ENCODE peak calls at places on chromosomes 2 and 18, in nine cellular contexts. D is WTC11, V is GM10248, Q is HFFc6, Z is astrocyte of the spinal cord, M is stomach, G is cardiac fibroblast, K is IMR-90, B is PC-9. E is an unnamed sample.

GRCh38 chr18:69400976-69401474 is 337 bp downstream of the DOK6 start:
- DNase-seq in Z (peak; percentile 18), M (no peak), K (peak; percentile 16), G (peak; percentile 33), D (peak; percentile 36), B (no peak), Q (no peak), V (peak; percentile 17), E (no peak)

GRCh38 chr2:3267549-3267867 is 110.1 kb downstream of the EIPR1 start:
- DNase-seq in D (no peak), G (no peak), Q (no peak), Z (no peak), B (no peak), M (no peak), V (no peak), K (no peak), E (no peak)

GRCh38 chr2:96344011-96344410 is 8.4 kb downstream of the NCAPH start:
- DNase-seq in Q (no peak), K (peak; percentile 73), V (peak; percentile 67), D (no peak), B (no peak), M (no peak), Z (peak; percentile 43), G (peak; percentile 53), E (no peak)

GRCh38 chr18:58998421-58999203 is 133.9 kb downstream of the ZNF532 start:
- DNase-seq in Z (peak; percentile 83), D (no peak), G (peak; percentile 91), B (no peak), M (no peak), K (peak; percentile 70), Q (peak; percentile 78), V (no peak), E (no peak)

GRCh38 chr18:3758531-3758930 is 308.6 kb downstream of the TGIF1 start:
- DNase-seq in G (peak; percentile 94), B (peak; percentile 56), Q (peak; percentile 66), K (peak; percentile 77), V (no peak), D (no peak), Z (peak; percentile 65), M (no peak), E (peak; percentile 28)

GRCh38 chr2:24613154-24613814 is 122.2 kb downstream of the NCOA1 start:
- DNase-seq in B (peak; percentile 42), D (peak; percentile 46), K (peak; percentile 76), Z (peak; percentile 46), Q (peak; percentile 75), V (peak; percentile 54), M (no peak), G (peak; percentile 86), E (peak; percentile 30)

GRCh38 chr18:36264283-36264682 is 33.2 kb upstream of the FHOD3 start:
- DNase-seq in Q (no peak), M (no peak), B (no peak), D (no peak), Z (no peak), G (no peak), K (no peak), V (no peak), E (no peak)

GRCh38 chr2:105403785-105404698 is 5.2 kb upstream of the FHL2 start:
- DNase-seq in V (no peak), Z (peak; percentile 94), D (peak; percentile 38), B (peak; percentile 98), G (peak; percentile 92), K (peak; percentile 94), Q (peak; percentile 95), M (no peak), E (peak; percentile 66)

GRCh38 chr2:69017876-69018275 is 4.9 kb downstream of the ANTXR1 start:
- DNase-seq in Z (no peak), V (no peak), M (no peak), D (no peak), Q (no peak), K (peak; percentile 49), B (no peak), G (no peak), E (no peak)

GRCh38 chr2:136860443-136860958 is 95.2 kb downstream of the THSD7B start:
- DNase-seq in G (no peak), B (no peak), K (no peak), V (no peak), Q (no peak), M (no peak), D (no peak), Z (no peak), E (no peak)

GRCh38 chr2:141331127-141331526 is 799.7 kb downstream of the LRP1B start:
- DNase-seq in D (no peak), G (peak; percentile 73), V (no peak), K (peak; percentile 86), M (no peak), Z (peak; percentile 80), B (no peak), Q (peak; percentile 54), E (no peak)

GRCh38 chr18:9852266-9853081 is 33.3 kb upstream of the TXNDC2 start:
- DNase-seq in Q (no peak), B (peak; percentile 20), Z (no peak), G (no peak), V (no peak), D (no peak), M (no peak), K (no peak), E (no peak)

GRCh38 chr18:59005266-59005665 is 134.4 kb upstream of the SEC11C start:
- DNase-seq in V (no peak), G (peak; percentile 82), Z (peak; percentile 45), B (peak; percentile 69), K (peak; percentile 42), D (no peak), M (no peak), Q (peak; percentile 77), E (peak; percentile 36)

GRCh38 chr2:137056704-137057103 is 291.4 kb downstream of the THSD7B start:
- DNase-seq in V (no peak), Q (no peak), M (no peak), G (no peak), D (no peak), Z (no peak), B (no peak), K (no peak), E (no peak)

GRCh38 chr18:10035306-10035991 is 121.6 kb downstream of the VAPA start:
- DNase-seq in D (no peak), B (peak; percentile 93), G (peak; percentile 22), Z (no peak), M (peak; percentile 37), Q (peak; percentile 27), V (no peak), K (no peak), E (peak; percentile 64)

GRCh38 chr2:240462704-240463273 is 27.3 kb downstream of the GPC1 start:
- DNase-seq in M (no peak), K (no peak), B (no peak), Q (no peak), D (peak; percentile 6), G (no peak), V (no peak), Z (no peak), E (peak; percentile 0)

GRCh38 chr2:127365211-127365643 is 22.5 kb downstream of the MAP3K2 start:
- DNase-seq in B (peak; percentile 52), D (no peak), M (no peak), G (no peak), K (peak; percentile 8), Z (no peak), Q (no peak), V (no peak), E (no peak)

GRCh38 chr2:169743549-169743948 is 9.9 kb downstream of the KLHL23 start:
- DNase-seq in D (no peak), Q (no peak), Z (no peak), K (no peak), B (no peak), M (no peak), V (no peak), G (no peak), E (no peak)

GRCh38 chr18:63182861-63183260 is 136.7 kb downstream of the BCL2 start:
- DNase-seq in Q (no peak), M (no peak), K (no peak), D (no peak), Z (no peak), G (no peak), B (no peak), V (no peak), E (no peak)

DNA sequence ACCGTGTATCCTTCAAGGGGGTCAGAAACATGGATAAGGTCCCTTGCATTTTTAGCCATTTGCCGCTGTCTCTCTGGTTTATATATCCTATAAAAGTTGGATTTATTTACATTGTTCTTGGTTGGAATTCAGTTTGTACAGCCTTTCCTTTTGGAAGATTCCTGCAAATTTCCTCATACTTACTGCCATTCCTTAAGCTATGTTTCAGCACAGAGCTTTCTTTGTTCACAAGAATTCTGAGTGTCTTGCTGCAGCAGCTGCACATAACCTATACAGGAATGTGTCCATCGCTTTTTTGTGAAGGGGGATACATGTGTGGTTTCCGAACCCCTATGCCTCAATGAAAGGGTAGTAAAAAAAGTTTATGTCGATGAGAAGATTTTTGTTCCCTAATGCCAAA is 48.3 kb upstream of the CCDC68 start:
- DNase-seq in Z (no peak), Q (no peak), D (no peak), G (no peak), K (peak; percentile 13), M (no peak), V (no peak), B (no peak), E (no peak)
- TF ChIP-seq CTCF in Z (no peak), Q (no peak), D (no peak), G (no peak), K (no peak), M (no peak), V (no peak), B (no peak), E (no peak)

DNA sequence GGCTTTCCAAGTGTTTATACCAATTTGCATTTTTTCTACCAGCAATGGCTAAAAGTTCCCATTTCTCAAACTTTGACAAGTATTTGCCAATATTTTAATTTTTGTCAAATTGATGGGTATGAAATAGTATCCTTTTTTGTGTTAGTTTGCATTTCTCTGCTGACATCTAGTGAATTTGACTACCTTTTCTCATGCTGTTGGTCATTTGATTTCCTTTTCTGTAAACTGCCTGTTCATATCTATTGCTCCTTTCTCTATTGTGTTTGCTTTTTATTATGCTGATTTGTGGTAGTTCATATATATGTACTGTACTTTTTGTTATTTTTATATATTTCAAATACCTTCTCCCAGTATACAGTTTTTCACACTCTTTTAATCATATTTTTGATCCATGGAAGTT is 149.4 kb downstream of the PMAIP1 start:
- DNase-seq in Z (no peak), G (no peak), Q (no peak), M (no peak), D (no peak), K (no peak), V (no peak), B (no peak), E (no peak)
- TF ChIP-seq CTCF in Z (no peak), G (no peak), Q (no peak), M (no peak), D (no peak), K (no peak), V (no peak), B (no peak), E (no peak)

DNA sequence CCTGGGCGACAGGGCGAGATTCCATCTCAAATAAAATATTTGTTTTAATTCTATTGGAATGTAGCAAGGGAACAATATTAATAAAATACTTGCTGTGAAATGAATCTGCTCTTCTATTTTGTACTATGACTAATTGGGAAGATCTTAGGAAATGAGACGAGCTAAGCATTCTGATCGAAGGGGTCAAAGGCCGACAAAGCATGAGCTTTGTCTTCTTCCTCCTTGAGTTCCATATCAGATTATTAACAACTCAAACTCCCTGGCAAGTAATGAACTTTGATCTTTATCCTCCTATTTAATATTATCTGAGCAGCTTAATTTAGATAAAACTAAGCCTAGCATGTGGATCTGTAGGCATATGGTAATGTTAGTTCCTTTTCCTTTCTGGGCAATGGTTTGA is 15.5 kb downstream of the GEMIN6 start:
- DNase-seq in Z (no peak), D (no peak), K (no peak), Q (no peak), M (no peak), V (no peak), B (no peak), G (no peak), E (no peak)
- TF ChIP-seq CTCF in Z (no peak), D (no peak), K (no peak), Q (no peak), M (no peak), V (no peak), B (no peak), G (no peak), E (no peak)

GRCh38 chr2:65620026-65620425 is 187.6 kb upstream of the SPRED2 start:
- DNase-seq in D (no peak), V (no peak), G (no peak), Q (no peak), M (no peak), K (no peak), Z (no peak), B (no peak), E (no peak)
- TF ChIP-seq CTCF in D (no peak), V (no peak), G (no peak), Q (no peak), M (no peak), K (no peak), Z (no peak), B (no peak), E (no peak)

E was measured in Calu3.